ENCODE peak calls at places on chromosomes 3 and 15, in five cellular contexts. Z, V, B, J and S are unnamed samples. For H3K4me1, the result is how much of the 10 kb centered on the place peaks cover.

GRCh38 chr15:51736069-51736468 is 1.4 kb downstream of the LYSMD2 start:
- DNase-seq in V (no peak), J (no peak), Z (no peak), B (no peak), S (no peak)

GRCh38 chr3:85159376-85159775 is 200.6 kb downstream of the CADM2 start:
- DNase-seq in B (no peak), V (peak), Z (no peak), J (no peak), S (no peak)

GRCh38 chr3:177251756-177252155 is 54.5 kb upstream of the TBL1XR1 start:
- DNase-seq in B (no peak), Z (no peak), V (no peak), J (no peak), S (no peak)

GRCh38 chr3:187998611-187999010 is 155.3 kb upstream of the LPP start:
- DNase-seq in J (no peak), B (no peak), Z (no peak), V (no peak), S (no peak)

GRCh38 chr3:17937081-17937480 is 194.7 kb upstream of the TBC1D5 start:
- DNase-seq in V (no peak), Z (no peak), J (no peak), B (no peak), S (no peak)

GRCh38 chr15:100152463-100152862 is 189.3 kb downstream of the ADAMTS17 start:
- DNase-seq in B (no peak), Z (no peak), V (no peak), J (no peak), S (no peak)

GRCh38 chr15:97998307-97999071 is 38.0 kb downstream of the ARRDC4 start:
- DNase-seq in J (no peak), V (peak), Z (no peak), B (no peak), S (peak)

GRCh38 chr15:75056036-75056435 is 32.6 kb downstream of the PPCDC start:
- DNase-seq in Z (no peak), J (no peak), V (no peak), B (no peak), S (no peak)

GRCh38 chr3:133461291-133461690 is 61.4 kb downstream of the BFSP2 start:
- DNase-seq in J (no peak), Z (no peak), B (no peak), V (peak), S (peak)

GRCh38 chr15:99421172-99421656 is 144.6 kb upstream of the MEF2A start:
- DNase-seq in V (no peak), J (no peak), Z (no peak), B (no peak), S (no peak)

GRCh38 chr3:123281929-123282328 is 80.2 kb downstream of the SEC22A start:
- DNase-seq in Z (no peak), J (no peak), B (no peak), V (no peak), S (no peak)

GRCh38 chr15:85770014-85770721 is 24.6 kb downstream of the KLHL25 start:
- DNase-seq in V (no peak), J (no peak), B (no peak), Z (no peak), S (peak)

GRCh38 chr3:42699511-42699971 is 3.1 kb downstream of the HHATL start:
- DNase-seq in B (peak), V (no peak), J (no peak), Z (no peak), S (no peak)

GRCh38 chr3:23663661-23664186 is 142.0 kb upstream of the UBE2E1 start:
- DNase-seq in B (no peak), V (no peak), J (no peak), Z (no peak), S (no peak)

GRCh38 chr15:92810418-92811138 is 89.5 kb upstream of the CHD2 start:
- DNase-seq in Z (peak), J (peak), B (peak), V (peak), S (peak)

GRCh38 chr3:60444898-60445297 is 806.4 kb downstream of the FHIT start:
- DNase-seq in V (no peak), B (no peak), J (no peak), Z (no peak), S (no peak)

GRCh38 chr15:35290301-35290721 is 205.2 kb upstream of the NANOGP8 start:
- DNase-seq in B (no peak), J (no peak), V (peak), Z (no peak), S (peak)

GRCh38 chr3:3127432-3128010 is 781 bp downstream of the TRNT1 start:
- DNase-seq in Z (no peak), B (no peak), J (peak), V (peak), S (peak)

GRCh38 chr3:133821767-133822638 is 16.4 kb downstream of the SRPRB start:
- DNase-seq in J (peak), B (peak), Z (peak), V (peak), S (peak)

GRCh38 chr3:178950676-178951075 is 120.9 kb downstream of the ZMAT3 start:
- DNase-seq in Z (no peak), B (no peak), V (peak), J (no peak), S (peak)

GRCh38 chr3:113436794-113437193 is 4.5 kb downstream of the CFAP44 start:
- DNase-seq in Z (no peak), J (peak), B (no peak), V (peak), S (peak)

GRCh38 chr3:23490459-23490858 is 287.3 kb downstream of the UBE2E2 start:
- DNase-seq in J (no peak), B (no peak), V (peak), Z (no peak), S (peak)

DNA sequence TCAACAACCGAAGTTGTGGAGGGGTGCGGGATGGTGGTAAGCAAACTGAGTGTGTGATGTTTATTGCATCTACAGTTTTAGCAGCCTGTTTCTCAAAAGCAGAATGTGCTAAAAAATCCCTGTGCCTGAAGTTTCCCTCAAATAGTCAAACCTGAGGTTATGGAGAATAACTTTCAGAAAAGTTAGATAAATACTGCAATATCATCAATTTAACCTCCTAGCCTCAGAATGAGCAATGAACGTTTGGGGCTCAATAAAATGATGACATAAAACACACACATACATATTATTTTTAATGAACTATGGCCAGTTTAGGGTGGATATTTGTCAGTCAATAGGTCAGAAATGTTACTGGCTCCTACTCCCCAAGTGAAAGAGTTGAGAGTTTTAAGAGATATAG is 201.6 kb downstream of the SEMA6D start:
- DNase-seq in J (no peak), Z (no peak), V (no peak), B (no peak), S (no peak)
- H3K4me1 ChIP-seq in J (under half), Z (under half), V (under half), B (under half), S (under half)

GRCh38 chr15:79035814-79036213 is 54.8 kb downstream of the RASGRF1 start:
- DNase-seq in V (no peak), B (no peak), J (peak), Z (no peak), S (no peak)

GRCh38 chr15:79032656-79033055 is 57.9 kb downstream of the RASGRF1 start:
- DNase-seq in Z (no peak), J (no peak), B (no peak), V (no peak), S (no peak)

GRCh38 chr15:79034284-79034683 is 56.3 kb downstream of the RASGRF1 start:
- DNase-seq in J (no peak), V (no peak), B (no peak), Z (no peak), S (no peak)

GRCh38 chr15:79036323-79036722 is 54.3 kb downstream of the RASGRF1 start:
- DNase-seq in B (no peak), V (no peak), Z (no peak), J (no peak), S (no peak)

DNA sequence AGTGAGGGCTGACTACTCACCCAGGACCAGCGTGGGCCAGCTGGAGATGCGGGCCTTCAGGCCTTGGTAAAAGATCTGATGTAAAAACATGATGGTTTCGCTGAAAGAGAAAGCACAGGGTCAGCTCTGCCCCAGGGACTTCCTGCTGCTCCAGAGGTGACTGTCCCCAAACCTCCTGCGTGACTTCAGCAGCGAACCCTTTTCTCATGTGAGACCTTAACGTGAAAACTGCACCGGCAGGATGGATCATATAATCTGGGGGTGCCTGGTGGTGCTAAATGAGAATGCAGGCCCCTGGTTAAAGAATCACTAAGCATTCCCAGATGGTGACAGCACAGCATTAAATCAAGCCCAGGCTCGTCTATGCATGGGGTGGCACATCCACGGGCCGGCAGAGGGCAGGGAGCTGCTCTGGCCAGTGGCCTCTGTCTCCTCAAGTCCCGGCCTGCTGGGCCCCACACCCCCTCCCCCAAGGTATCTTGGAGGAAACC is 55.4 kb downstream of the RASGRF1 start:
- DNase-seq in Z (no peak), J (peak), V (peak), B (no peak), S (no peak)
- TF ChIP-seq CTCF in Z (no peak), J (peak), V (peak), B (peak), S (peak)

DNA sequence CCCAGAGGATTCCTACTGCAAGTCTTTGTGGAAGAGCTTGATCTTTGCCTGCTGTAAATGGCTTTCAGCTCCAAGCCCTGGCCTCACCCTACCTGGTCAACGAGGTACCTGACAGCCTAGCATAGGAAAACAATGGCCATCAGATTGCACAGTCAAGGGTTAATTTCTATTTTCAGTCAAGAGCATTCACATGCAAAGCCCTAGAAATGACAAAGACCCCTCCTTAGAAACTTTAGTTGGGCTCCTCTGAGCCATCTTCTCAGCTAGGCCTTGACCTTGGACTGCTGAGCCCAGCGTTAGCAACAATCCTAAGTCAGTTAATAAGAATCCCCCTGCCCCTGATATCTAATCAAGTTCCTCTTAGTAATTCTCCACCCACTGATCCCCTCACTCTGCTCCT is 18.5 kb downstream of the MESD start:
- DNase-seq in B (no peak), V (no peak), J (peak), Z (no peak), S (no peak)
- H3K27ac ChIP-seq in B (no peak), V (no peak), J (peak), Z (no peak), S (no peak)

GRCh38 chr3:30505866-30506517 is 100.4 kb upstream of the TGFBR2 start:
- DNase-seq in Z (no peak), V (no peak), B (no peak), J (no peak), S (no peak)

GRCh38 chr3:30502051-30502741 is 104.2 kb upstream of the TGFBR2 start:
- DNase-seq in B (no peak), V (peak), Z (no peak), J (no peak), S (peak)

GRCh38 chr3:30502742-30503073 is 103.7 kb upstream of the TGFBR2 start:
- DNase-seq in Z (no peak), B (no peak), J (no peak), V (peak), S (peak)

GRCh38 chr3:30503431-30503830 is 103.0 kb upstream of the TGFBR2 start:
- DNase-seq in B (no peak), J (no peak), V (no peak), Z (no peak), S (no peak)

GRCh38 chr3:30504939-30505338 is 101.5 kb upstream of the TGFBR2 start:
- DNase-seq in B (no peak), Z (no peak), V (peak), J (no peak), S (peak)
- H3K4me1 ChIP-seq in B (under half), Z (under half), V (under half), J (under half), S (under half)

DNA sequence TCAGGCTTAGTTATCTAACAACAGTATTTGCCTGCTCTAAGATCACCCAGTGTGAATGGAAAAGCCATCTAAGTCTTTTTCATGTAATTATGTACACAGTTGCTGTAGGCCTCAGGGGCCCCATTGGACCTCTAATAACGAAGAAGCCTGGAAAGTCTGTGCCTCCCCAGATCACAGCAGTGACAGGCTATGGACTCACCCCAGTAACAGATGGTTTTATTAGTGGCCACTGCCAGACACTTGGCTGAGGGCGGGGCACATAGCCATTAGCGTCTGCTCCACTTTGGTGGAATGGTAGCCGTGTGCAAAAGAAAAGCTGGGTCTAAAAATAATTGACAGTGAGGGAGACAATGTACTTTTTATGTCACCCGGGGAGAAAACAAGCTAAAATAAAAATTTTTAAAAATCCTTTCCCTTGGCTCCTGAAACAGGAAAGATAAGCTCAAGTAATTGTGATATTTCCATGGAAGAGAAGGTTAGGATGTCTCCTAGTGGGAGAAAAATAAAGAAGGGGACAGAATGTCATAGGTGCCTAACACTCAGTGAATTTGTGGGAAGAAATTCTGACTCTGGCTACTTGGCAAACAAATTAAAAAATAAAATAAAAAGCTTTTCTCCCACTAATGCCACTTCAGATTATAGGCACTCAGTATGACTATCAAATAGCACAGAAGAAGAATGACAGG is 44.3 kb upstream of the ZNF385D start:
- DNase-seq in Z (peak), B (peak), V (no peak), J (no peak), S (no peak)
- TF ChIP-seq CTCF in Z (no peak), B (no peak), V (no peak), J (no peak), S (no peak)

DNA sequence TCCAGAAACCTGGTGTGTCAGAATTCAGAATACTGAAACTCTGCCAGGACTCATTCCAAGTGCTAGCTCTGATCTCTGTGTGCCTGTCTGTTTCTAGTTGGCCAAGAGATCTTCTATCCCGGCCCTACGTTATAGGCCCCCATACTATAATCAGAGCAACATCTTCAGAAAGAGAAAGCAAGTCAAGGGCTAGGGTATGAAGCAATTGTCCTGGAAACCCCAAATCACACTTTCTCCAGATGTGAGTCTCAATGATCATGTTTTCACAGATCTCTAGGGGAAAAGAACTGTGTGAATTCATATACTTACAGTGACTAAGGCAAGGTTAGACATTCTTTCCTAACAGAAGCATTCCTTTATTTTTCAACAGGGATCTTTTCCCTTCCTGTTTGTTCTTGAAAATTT is 309.7 kb downstream of the SLC9A9 start:
- DNase-seq in V (peak), B (no peak), Z (no peak), J (no peak), S (peak)
- H3K27ac ChIP-seq in V (no peak), B (no peak), Z (no peak), J (no peak), S (no peak)

GRCh38 chr3:100072328-100073048 is 41.8 kb downstream of the FILIP1L start:
- DNase-seq in Z (peak), B (no peak), J (no peak), V (no peak), S (no peak)
- H3K4me1 ChIP-seq in Z (half or more), B (half or more), J (under half), V (under half), S (under half)

GRCh38 chr15:90212221-90213079 is 11.3 kb downstream of the SEMA4B start:
- DNase-seq in V (peak), B (no peak), Z (no peak), J (no peak), S (peak)

GRCh38 chr15:90211440-90212168 is 10.5 kb downstream of the SEMA4B start:
- DNase-seq in B (no peak), J (no peak), V (peak), Z (no peak), S (peak)

GRCh38 chr15:90213123-90213817 is 12.1 kb downstream of the SEMA4B start:
- DNase-seq in B (no peak), J (no peak), V (peak), Z (no peak), S (peak)

GRCh38 chr15:90213818-90214204 is 12.7 kb downstream of the SEMA4B start:
- DNase-seq in J (no peak), Z (no peak), V (no peak), B (no peak), S (no peak)

DNA sequence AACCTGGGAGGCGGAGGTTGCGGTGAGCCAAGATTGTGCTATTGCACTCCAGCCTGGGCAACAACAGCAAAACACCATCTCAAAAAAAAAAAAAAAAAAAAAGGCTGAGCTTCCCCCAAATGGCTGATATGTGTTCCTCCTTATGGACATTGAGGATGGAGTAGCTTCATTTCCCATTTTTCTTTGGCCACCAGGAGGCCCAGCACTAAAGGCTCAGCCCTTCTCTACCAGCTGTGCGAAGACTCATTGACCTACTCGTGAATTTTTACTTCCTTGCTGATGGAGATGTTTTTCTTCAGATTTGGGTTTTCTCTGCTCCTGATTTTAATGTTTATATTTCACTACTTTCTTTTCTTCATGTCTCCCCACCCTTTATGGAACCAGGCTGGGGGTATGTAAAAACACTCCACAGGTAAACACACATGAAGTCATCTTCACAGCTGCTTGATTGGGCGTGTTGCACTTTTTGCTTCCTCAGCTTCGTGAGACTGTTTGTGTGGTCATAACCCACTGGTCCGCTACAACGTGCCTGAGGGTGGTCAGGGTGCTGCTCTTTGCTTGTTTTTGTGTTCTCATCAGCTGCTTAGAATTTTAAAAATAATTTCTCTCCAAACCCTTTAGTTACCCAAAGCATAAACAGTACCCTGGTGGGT is 13.5 kb downstream of the SEMA4B start:
- DNase-seq in Z (no peak), J (peak), V (no peak), B (no peak), S (no peak)
- TF ChIP-seq CTCF in Z (no peak), J (peak), V (peak), B (peak), S (peak)